ENCODE peak calls at places on chromosome 1, in five cellular contexts. One of them, this sample, is unnamed.

GRCh38 chr1:230335861-230336549 is 90.1 kb downstream of the PGBD5 start:
- DNase-seq in hypothalamus: no peak
- DNase-seq in GM20000: no peak
- DNase-seq in GM10248: no peak
- DNase-seq in activated CD4-positive, alpha-beta T cell treated with anti-CD3 and anti-CD28 coated beads, Interleukin-2, amount 50 U/mL, for 1 hour: no peak
- DNase-seq in this sample: no peak

GRCh38 chr1:1264868-1265272 is 8.8 kb downstream of the UBE2J2 start:
- DNase-seq in GM10248: no peak
- DNase-seq in hypothalamus: no peak
- DNase-seq in activated CD4-positive, alpha-beta T cell treated with anti-CD3 and anti-CD28 coated beads, Interleukin-2, amount 50 U/mL, for 1 hour: no peak
- DNase-seq in GM20000: no peak
- DNase-seq in this sample: no peak

GRCh38 chr1:25795955-25796806 is 3.8 kb upstream of the SELENON start:
- DNase-seq in activated CD4-positive, alpha-beta T cell treated with anti-CD3 and anti-CD28 coated beads, Interleukin-2, amount 50 U/mL, for 1 hour: peak
- DNase-seq in GM20000: no peak
- DNase-seq in GM10248: no peak
- DNase-seq in hypothalamus: no peak
- DNase-seq in this sample: no peak

GRCh38 chr1:219324629-219325367 is 151.1 kb downstream of the LYPLAL1 start:
- DNase-seq in hypothalamus: no peak
- DNase-seq in GM10248: no peak
- DNase-seq in activated CD4-positive, alpha-beta T cell treated with anti-CD3 and anti-CD28 coated beads, Interleukin-2, amount 50 U/mL, for 1 hour: no peak
- DNase-seq in GM20000: no peak
- DNase-seq in this sample: no peak

GRCh38 chr1:100607628-100608240 is 69.8 kb downstream of the GPR88 start:
- DNase-seq in GM10248: no peak
- DNase-seq in hypothalamus: no peak
- DNase-seq in GM20000: no peak
- DNase-seq in activated CD4-positive, alpha-beta T cell treated with anti-CD3 and anti-CD28 coated beads, Interleukin-2, amount 50 U/mL, for 1 hour: no peak
- DNase-seq in this sample: no peak

GRCh38 chr1:239810071-239810481 is 281.6 kb upstream of the FMN2 start:
- DNase-seq in GM10248: no peak
- DNase-seq in activated CD4-positive, alpha-beta T cell treated with anti-CD3 and anti-CD28 coated beads, Interleukin-2, amount 50 U/mL, for 1 hour: no peak
- DNase-seq in GM20000: no peak
- DNase-seq in hypothalamus: no peak
- DNase-seq in this sample: no peak

GRCh38 chr1:159275891-159276290 is 26.2 kb upstream of the FCER1A start:
- DNase-seq in GM10248: no peak
- DNase-seq in hypothalamus: no peak
- DNase-seq in GM20000: no peak
- DNase-seq in activated CD4-positive, alpha-beta T cell treated with anti-CD3 and anti-CD28 coated beads, Interleukin-2, amount 50 U/mL, for 1 hour: no peak
- DNase-seq in this sample: no peak

GRCh38 chr1:85320371-85321131 is 44.1 kb upstream of the BCL10 start:
- DNase-seq in GM10248: no peak
- DNase-seq in hypothalamus: no peak
- DNase-seq in GM20000: no peak
- DNase-seq in activated CD4-positive, alpha-beta T cell treated with anti-CD3 and anti-CD28 coated beads, Interleukin-2, amount 50 U/mL, for 1 hour: no peak
- DNase-seq in this sample: no peak

GRCh38 chr1:46084553-46085448 is 47.6 kb downstream of the PIK3R3 start:
- DNase-seq in activated CD4-positive, alpha-beta T cell treated with anti-CD3 and anti-CD28 coated beads, Interleukin-2, amount 50 U/mL, for 1 hour: no peak
- DNase-seq in GM20000: no peak
- DNase-seq in GM10248: no peak
- DNase-seq in hypothalamus: no peak
- DNase-seq in this sample: no peak

GRCh38 chr1:166273618-166274017 is 106.8 kb upstream of the FAM78B start:
- DNase-seq in GM10248: no peak
- DNase-seq in GM20000: no peak
- DNase-seq in hypothalamus: no peak
- DNase-seq in activated CD4-positive, alpha-beta T cell treated with anti-CD3 and anti-CD28 coated beads, Interleukin-2, amount 50 U/mL, for 1 hour: no peak
- DNase-seq in this sample: no peak

GRCh38 chr1:58898739-58899580 is 115.1 kb upstream of the JUN start:
- DNase-seq in GM10248: no peak
- DNase-seq in hypothalamus: no peak
- DNase-seq in activated CD4-positive, alpha-beta T cell treated with anti-CD3 and anti-CD28 coated beads, Interleukin-2, amount 50 U/mL, for 1 hour: no peak
- DNase-seq in GM20000: no peak
- DNase-seq in this sample: peak

GRCh38 chr1:17735791-17736190 is 19.3 kb upstream of the ACTL8 start:
- DNase-seq in activated CD4-positive, alpha-beta T cell treated with anti-CD3 and anti-CD28 coated beads, Interleukin-2, amount 50 U/mL, for 1 hour: no peak
- DNase-seq in GM10248: no peak
- DNase-seq in hypothalamus: no peak
- DNase-seq in GM20000: no peak
- DNase-seq in this sample: no peak

GRCh38 chr1:212688338-212689047 is 11.1 kb downstream of the BATF3 start:
- DNase-seq in GM10248: no peak
- DNase-seq in activated CD4-positive, alpha-beta T cell treated with anti-CD3 and anti-CD28 coated beads, Interleukin-2, amount 50 U/mL, for 1 hour: no peak
- DNase-seq in hypothalamus: no peak
- DNase-seq in GM20000: no peak
- DNase-seq in this sample: no peak

GRCh38 chr1:221987860-221988520 is 246.1 kb upstream of the DUSP10 start:
- DNase-seq in GM10248: no peak
- DNase-seq in GM20000: no peak
- DNase-seq in hypothalamus: no peak
- DNase-seq in activated CD4-positive, alpha-beta T cell treated with anti-CD3 and anti-CD28 coated beads, Interleukin-2, amount 50 U/mL, for 1 hour: no peak
- DNase-seq in this sample: no peak

GRCh38 chr1:37533317-37534093 is 18.9 kb upstream of the MEAF6 start:
- DNase-seq in activated CD4-positive, alpha-beta T cell treated with anti-CD3 and anti-CD28 coated beads, Interleukin-2, amount 50 U/mL, for 1 hour: no peak
- DNase-seq in GM20000: no peak
- DNase-seq in hypothalamus: no peak
- DNase-seq in GM10248: no peak
- DNase-seq in this sample: no peak

GRCh38 chr1:153779781-153780541 is 4.8 kb downstream of the SLC27A3 start:
- DNase-seq in GM20000: no peak
- DNase-seq in hypothalamus: no peak
- DNase-seq in activated CD4-positive, alpha-beta T cell treated with anti-CD3 and anti-CD28 coated beads, Interleukin-2, amount 50 U/mL, for 1 hour: no peak
- DNase-seq in GM10248: no peak
- DNase-seq in this sample: no peak

GRCh38 chr1:24981632-24982007 is 51.5 kb upstream of the RUNX3 start:
- DNase-seq in activated CD4-positive, alpha-beta T cell treated with anti-CD3 and anti-CD28 coated beads, Interleukin-2, amount 50 U/mL, for 1 hour: peak
- DNase-seq in GM20000: no peak
- DNase-seq in GM10248: no peak
- DNase-seq in hypothalamus: no peak
- DNase-seq in this sample: no peak

GRCh38 chr1:231557898-231558710 is 29.6 kb downstream of the TSNAX start:
- DNase-seq in hypothalamus: no peak
- DNase-seq in GM10248: no peak
- DNase-seq in activated CD4-positive, alpha-beta T cell treated with anti-CD3 and anti-CD28 coated beads, Interleukin-2, amount 50 U/mL, for 1 hour: no peak
- DNase-seq in GM20000: no peak
- DNase-seq in this sample: no peak

GRCh38 chr1:34165422-34165921 is 442 bp upstream of the CSMD2 start:
- DNase-seq in GM10248: no peak
- DNase-seq in activated CD4-positive, alpha-beta T cell treated with anti-CD3 and anti-CD28 coated beads, Interleukin-2, amount 50 U/mL, for 1 hour: no peak
- DNase-seq in hypothalamus: no peak
- DNase-seq in GM20000: no peak
- DNase-seq in this sample: no peak

GRCh38 chr1:232715154-232715553 is 85.2 kb upstream of the SIPA1L2 start:
- DNase-seq in activated CD4-positive, alpha-beta T cell treated with anti-CD3 and anti-CD28 coated beads, Interleukin-2, amount 50 U/mL, for 1 hour: no peak
- DNase-seq in GM10248: no peak
- DNase-seq in GM20000: no peak
- DNase-seq in hypothalamus: no peak
- DNase-seq in this sample: no peak

GRCh38 chr1:38062361-38063288 is 16.0 kb upstream of the POU3F1 start:
- DNase-seq in GM20000: no peak
- DNase-seq in hypothalamus: no peak
- DNase-seq in activated CD4-positive, alpha-beta T cell treated with anti-CD3 and anti-CD28 coated beads, Interleukin-2, amount 50 U/mL, for 1 hour: no peak
- DNase-seq in GM10248: no peak
- DNase-seq in this sample: no peak

GRCh38 chr1:231040800-231041704 is 998 bp upstream of the FAM89A start:
- DNase-seq in activated CD4-positive, alpha-beta T cell treated with anti-CD3 and anti-CD28 coated beads, Interleukin-2, amount 50 U/mL, for 1 hour: no peak
- DNase-seq in hypothalamus: no peak
- DNase-seq in GM10248: no peak
- DNase-seq in GM20000: no peak
- DNase-seq in this sample: no peak

GRCh38 chr1:30748098-30748698 is 9.4 kb downstream of the LAPTM5 start:
- DNase-seq in hypothalamus: peak
- DNase-seq in activated CD4-positive, alpha-beta T cell treated with anti-CD3 and anti-CD28 coated beads, Interleukin-2, amount 50 U/mL, for 1 hour: no peak
- DNase-seq in GM10248: no peak
- DNase-seq in GM20000: no peak
- DNase-seq in this sample: no peak

GRCh38 chr1:201676061-201676644 is 137.2 kb downstream of the NAV1 start:
- DNase-seq in GM20000: no peak
- DNase-seq in hypothalamus: no peak
- DNase-seq in GM10248: no peak
- DNase-seq in activated CD4-positive, alpha-beta T cell treated with anti-CD3 and anti-CD28 coated beads, Interleukin-2, amount 50 U/mL, for 1 hour: no peak
- DNase-seq in this sample: no peak

GRCh38 chr1:20008391-20008841 is 29.0 kb upstream of the PLA2G2A start:
- DNase-seq in GM10248: no peak
- DNase-seq in GM20000: no peak
- DNase-seq in hypothalamus: no peak
- DNase-seq in activated CD4-positive, alpha-beta T cell treated with anti-CD3 and anti-CD28 coated beads, Interleukin-2, amount 50 U/mL, for 1 hour: no peak
- DNase-seq in this sample: no peak

GRCh38 chr1:209484429-209484828 is 99.1 kb upstream of the CAMK1G start:
- DNase-seq in activated CD4-positive, alpha-beta T cell treated with anti-CD3 and anti-CD28 coated beads, Interleukin-2, amount 50 U/mL, for 1 hour: no peak
- DNase-seq in hypothalamus: no peak
- DNase-seq in GM10248: no peak
- DNase-seq in GM20000: no peak
- DNase-seq in this sample: no peak

GRCh38 chr1:156262461-156263287 is 14.8 kb upstream of the PAQR6 start:
- DNase-seq in hypothalamus: no peak
- DNase-seq in activated CD4-positive, alpha-beta T cell treated with anti-CD3 and anti-CD28 coated beads, Interleukin-2, amount 50 U/mL, for 1 hour: no peak
- DNase-seq in GM20000: no peak
- DNase-seq in GM10248: no peak
- DNase-seq in this sample: no peak

GRCh38 chr1:65339866-65340483 is 30.6 kb downstream of the DNAJC6 start:
- DNase-seq in GM10248: no peak
- DNase-seq in activated CD4-positive, alpha-beta T cell treated with anti-CD3 and anti-CD28 coated beads, Interleukin-2, amount 50 U/mL, for 1 hour: no peak
- DNase-seq in GM20000: no peak
- DNase-seq in hypothalamus: no peak
- DNase-seq in this sample: no peak

GRCh38 chr1:169044971-169045370 is 61.5 kb upstream of the ATP1B1 start:
- DNase-seq in activated CD4-positive, alpha-beta T cell treated with anti-CD3 and anti-CD28 coated beads, Interleukin-2, amount 50 U/mL, for 1 hour: no peak
- DNase-seq in GM20000: no peak
- DNase-seq in hypothalamus: no peak
- DNase-seq in GM10248: no peak
- DNase-seq in this sample: no peak

GRCh38 chr1:2290171-2290578 is 62.1 kb downstream of the SKI start:
- DNase-seq in GM20000: no peak
- DNase-seq in hypothalamus: no peak
- DNase-seq in activated CD4-positive, alpha-beta T cell treated with anti-CD3 and anti-CD28 coated beads, Interleukin-2, amount 50 U/mL, for 1 hour: no peak
- DNase-seq in GM10248: no peak
- DNase-seq in this sample: no peak

GRCh38 chr1:157154940-157155514 is 16.8 kb upstream of the ETV3 start:
- DNase-seq in GM20000: no peak
- DNase-seq in activated CD4-positive, alpha-beta T cell treated with anti-CD3 and anti-CD28 coated beads, Interleukin-2, amount 50 U/mL, for 1 hour: no peak
- DNase-seq in GM10248: no peak
- DNase-seq in hypothalamus: no peak
- DNase-seq in this sample: peak

GRCh38 chr1:217164403-217164802 is 441.2 kb upstream of the ESRRG start:
- DNase-seq in GM20000: no peak
- DNase-seq in GM10248: no peak
- DNase-seq in activated CD4-positive, alpha-beta T cell treated with anti-CD3 and anti-CD28 coated beads, Interleukin-2, amount 50 U/mL, for 1 hour: no peak
- DNase-seq in hypothalamus: no peak
- DNase-seq in this sample: no peak

GRCh38 chr1:228544921-228545591 is 57.9 kb downstream of the RNF187 start:
- DNase-seq in GM20000: no peak
- DNase-seq in hypothalamus: no peak
- DNase-seq in activated CD4-positive, alpha-beta T cell treated with anti-CD3 and anti-CD28 coated beads, Interleukin-2, amount 50 U/mL, for 1 hour: no peak
- DNase-seq in GM10248: no peak
- DNase-seq in this sample: no peak

GRCh38 chr1:155867766-155868165 is 8.4 kb downstream of the SYT11 start:
- DNase-seq in GM20000: no peak
- DNase-seq in hypothalamus: no peak
- DNase-seq in GM10248: no peak
- DNase-seq in activated CD4-positive, alpha-beta T cell treated with anti-CD3 and anti-CD28 coated beads, Interleukin-2, amount 50 U/mL, for 1 hour: no peak
- DNase-seq in this sample: no peak

GRCh38 chr1:83026745-83027144 is 972.2 kb downstream of the TTLL7 start:
- DNase-seq in GM10248: no peak
- DNase-seq in hypothalamus: no peak
- DNase-seq in activated CD4-positive, alpha-beta T cell treated with anti-CD3 and anti-CD28 coated beads, Interleukin-2, amount 50 U/mL, for 1 hour: no peak
- DNase-seq in GM20000: no peak
- DNase-seq in this sample: no peak

GRCh38 chr1:52359676-52360594 is 6.1 kb downstream of the CC2D1B start:
- DNase-seq in GM20000: no peak
- DNase-seq in hypothalamus: no peak
- DNase-seq in activated CD4-positive, alpha-beta T cell treated with anti-CD3 and anti-CD28 coated beads, Interleukin-2, amount 50 U/mL, for 1 hour: no peak
- DNase-seq in GM10248: no peak
- DNase-seq in this sample: no peak

GRCh38 chr1:17558954-17559617 is 19.6 kb downstream of the ARHGEF10L start:
- DNase-seq in GM20000: no peak
- DNase-seq in activated CD4-positive, alpha-beta T cell treated with anti-CD3 and anti-CD28 coated beads, Interleukin-2, amount 50 U/mL, for 1 hour: no peak
- DNase-seq in hypothalamus: no peak
- DNase-seq in GM10248: no peak
- DNase-seq in this sample: no peak

This sample was measured in CMK.